ENCODE peak calls at places on chromosomes 2 and 18, in four cellular contexts. Z is heart left ventricle, A is fibroblast of lung, Q is BJ. C is an unnamed sample.

GRCh38 chr2:39516347-39517101 is 79.4 kb upstream of the MAP4K3 start:
- DNase-seq in Z (peak), Q (no peak), A (peak), C (no peak)

GRCh38 chr2:48694143-48694542 is 61.4 kb downstream of the LHCGR start:
- DNase-seq in Q (no peak), Z (no peak), A (no peak), C (no peak)

GRCh38 chr2:18605115-18605514 is 15.7 kb upstream of the NT5C1B start:
- DNase-seq in Q (no peak), A (no peak), Z (no peak), C (no peak)

GRCh38 chr2:102268529-102269524 is 42.5 kb upstream of the IL1RL1 start:
- DNase-seq in Z (no peak), A (peak), Q (peak), C (no peak)

GRCh38 chr2:171139860-171140259 is 20.8 kb downstream of the TLK1 start:
- DNase-seq in Q (no peak), A (no peak), Z (no peak), C (no peak)

GRCh38 chr2:81894451-81894990 is 1590.0 kb upstream of the LRRTM1 start:
- DNase-seq in Q (no peak), Z (no peak), A (peak), C (no peak)

GRCh38 chr2:229731916-229732315 is 17.6 kb upstream of the DNER start:
- DNase-seq in Z (no peak), A (peak), Q (no peak), C (no peak)

GRCh38 chr2:75007819-75008218 is 49.4 kb downstream of the POLE4 start:
- DNase-seq in Q (no peak), Z (no peak), A (no peak), C (no peak)

GRCh38 chr2:45318675-45319074 is 292.4 kb downstream of the SRBD1 start:
- DNase-seq in A (no peak), Z (no peak), Q (no peak), C (no peak)

GRCh38 chr18:71844810-71845209 is 699.3 kb downstream of the CBLN2 start:
- DNase-seq in Z (no peak), Q (no peak), A (no peak), C (no peak)

GRCh38 chr18:54233228-54233625 is 8.8 kb upstream of the MBD2 start:
- DNase-seq in Z (no peak), Q (no peak), A (no peak), C (no peak)

GRCh38 chr2:2692599-2693389 is 361.7 kb upstream of the MYT1L start:
- DNase-seq in Z (no peak), Q (no peak), A (no peak), C (no peak)

GRCh38 chr2:169485650-169486138 is 6.4 kb downstream of the BBS5 start:
- DNase-seq in Q (no peak), A (no peak), Z (no peak), C (no peak)

GRCh38 chr2:217853961-217854360 is 148.8 kb downstream of the TNS1 start:
- DNase-seq in Q (no peak), A (no peak), Z (no peak), C (no peak)

GRCh38 chr2:16745466-16745865 is 79.8 kb upstream of the CYRIA start:
- DNase-seq in A (no peak), Z (no peak), Q (no peak), C (peak)

GRCh38 chr2:78535395-78535794 is 490.1 kb upstream of the REG3G start:
- DNase-seq in Z (no peak), Q (no peak), A (no peak), C (no peak)

GRCh38 chr18:22320736-22321135 is 97.0 kb downstream of the CTAGE1 start:
- DNase-seq in A (no peak), Z (no peak), Q (no peak), C (peak)

GRCh38 chr18:69774831-69775230 is 172.8 kb downstream of the CD226 start:
- DNase-seq in A (no peak), Z (no peak), Q (no peak), C (peak)

GRCh38 chr18:66560092-66560491 is 43.8 kb downstream of the CDH19 start:
- DNase-seq in Q (no peak), Z (no peak), A (peak), C (peak)

GRCh38 chr2:232838406-232838874 is 31.6 kb upstream of the SNORC start:
- DNase-seq in A (no peak), Z (no peak), Q (no peak), C (peak)

GRCh38 chr2:105328281-105329196 is 996 bp downstream of the TGFBRAP1 start:
- DNase-seq in Z (no peak), Q (no peak), A (peak), C (peak)

GRCh38 chr2:128408349-128409305 is 90.0 kb upstream of the HS6ST1 start:
- DNase-seq in Z (no peak), Q (peak), A (peak), C (peak)

GRCh38 chr18:54924948-54925347 is 34.3 kb downstream of the CCDC68 start:
- DNase-seq in Z (no peak), A (no peak), Q (no peak), C (no peak)

GRCh38 chr2:22213237-22213636 is 1089.5 kb downstream of the TDRD15 start:
- DNase-seq in Q (no peak), Z (no peak), A (no peak), C (no peak)

GRCh38 chr2:128291161-128291843 is 27.4 kb downstream of the HS6ST1 start:
- DNase-seq in A (no peak), Q (no peak), Z (no peak), C (no peak)

GRCh38 chr2:112150851-112151250 is 12.7 kb downstream of the FBLN7 start:
- DNase-seq in Q (no peak), Z (no peak), A (no peak), C (no peak)

GRCh38 chr2:236919209-236919608 is 166.5 kb upstream of the COPS8 start:
- DNase-seq in Z (no peak), A (peak), Q (no peak), C (peak)